ENCODE peak calls at places on chromosomes 2 and 18, in ten cellular contexts. T is stimulated activated naive CD8-positive, alpha-beta T cell treated with anti-CD3 and anti-CD28 coated beads, Interleukin-15, amount 100 ng/mL, for 72 hours; W is hippocampal formation; R is HEK293T; M is left kidney; A is NCI-H345; J is IMR-90; O is HepG2; K is NCI-H1694; Z is Peyer's patch. I is an unnamed sample.

GRCh38 chr2:85996591-85996990 is 107.8 kb upstream of the ST3GAL5 start:
- DNase-seq in A (no peak), K (no peak), M (peak; percentile 49), R (no peak), J (no peak), W (no peak), T (no peak), Z (no peak), O (no peak), I (peak; percentile 74)

GRCh38 chr2:85705680-85706039 is 11.5 kb downstream of the GNLY start:
- DNase-seq in A (no peak), M (no peak), R (no peak), W (no peak), K (no peak), T (no peak), O (peak; percentile 65), J (peak; percentile 99), Z (no peak), I (peak; percentile 66)

GRCh38 chr2:20223345-20224190 is 1.4 kb downstream of the SDC1 start:
- DNase-seq in T (peak; percentile 23), K (peak; percentile 62), Z (peak; percentile 69), J (peak; percentile 42), R (peak; percentile 49), W (no peak), A (peak; percentile 69), O (peak; percentile 61), M (peak; percentile 92), I (no peak)

GRCh38 chr18:74155276-74155675 is 7.0 kb downstream of the TIMM21 start:
- DNase-seq in M (peak; percentile 11), Z (no peak), K (no peak), T (no peak), O (no peak), R (no peak), A (no peak), J (peak; percentile 64), W (no peak), I (no peak)

GRCh38 chr2:98582523-98582922 is 25.8 kb downstream of the COA5 start:
- DNase-seq in T (no peak), M (no peak), R (no peak), O (no peak), K (no peak), Z (no peak), A (no peak), J (no peak), W (no peak), I (no peak)

GRCh38 chr2:85784474-85784986 is 30.7 kb downstream of the ATOH8 start:
- DNase-seq in K (no peak), T (no peak), W (no peak), Z (no peak), A (no peak), R (no peak), M (no peak), O (no peak), J (no peak), I (no peak)

GRCh38 chr2:237752761-237753165 is 45.8 kb upstream of the RBM44 start:
- DNase-seq in K (no peak), T (peak; percentile 41), Z (no peak), W (no peak), R (no peak), A (no peak), M (no peak), J (no peak), O (no peak), I (no peak)

GRCh38 chr18:48521723-48522122 is 17.1 kb upstream of the CTIF start:
- DNase-seq in W (no peak), A (no peak), K (no peak), R (no peak), O (no peak), M (no peak), T (no peak), J (no peak), Z (no peak), I (no peak)

GRCh38 chr2:99811544-99811943 is 321.7 kb upstream of the REV1 start:
- DNase-seq in R (no peak), W (no peak), Z (no peak), K (no peak), O (no peak), M (no peak), A (no peak), T (no peak), J (peak; percentile 79), I (no peak)

GRCh38 chr2:183671233-183671632 is 547.0 kb downstream of the NUP35 start:
- DNase-seq in O (no peak), R (no peak), J (no peak), W (no peak), T (no peak), A (no peak), Z (no peak), K (no peak), M (no peak), I (no peak)

GRCh38 chr18:40414155-40414754 is 1540.8 kb upstream of the PIK3C3 start:
- DNase-seq in T (no peak), W (no peak), J (peak; percentile 37), M (peak; percentile 12), A (no peak), Z (no peak), K (no peak), R (no peak), O (no peak), I (peak; percentile 30)

GRCh38 chr2:215747244-215747620 is 266.1 kb downstream of the MREG start:
- DNase-seq in R (no peak), K (no peak), T (no peak), M (no peak), O (peak; percentile 26), A (no peak), W (no peak), Z (no peak), J (peak; percentile 33), I (no peak)

GRCh38 chr2:13046557-13047165 is 329.9 kb downstream of the TRIB2 start:
- DNase-seq in R (no peak), W (no peak), M (peak; percentile 12), T (no peak), K (peak; percentile 32), A (peak; percentile 3), O (peak; percentile 4), J (peak; percentile 24), Z (no peak), I (peak; percentile 72)

GRCh38 chr2:30239308-30240161 is 8.2 kb downstream of the LBH start:
- DNase-seq in O (peak; percentile 60), K (no peak), R (peak; percentile 79), W (no peak), A (peak; percentile 28), T (peak; percentile 77), Z (peak; percentile 79), J (peak; percentile 67), M (peak; percentile 88), I (peak; percentile 77)

GRCh38 chr2:164992818-164993217 is 37.5 kb upstream of the SLC38A11 start:
- DNase-seq in R (peak; percentile 13), Z (no peak), W (peak; percentile 34), A (peak; percentile 78), M (peak; percentile 84), T (peak; percentile 30), O (peak; percentile 80), J (peak; percentile 89), K (peak; percentile 74), I (peak; percentile 81)

GRCh38 chr2:33467413-33467812 is 9.0 kb upstream of the RASGRP3 start:
- DNase-seq in M (no peak), W (no peak), T (no peak), Z (no peak), K (no peak), A (no peak), O (no peak), J (no peak), R (no peak), I (no peak)

GRCh38 chr18:31503011-31503410 is 5.0 kb downstream of the DSG2 start:
- DNase-seq in O (no peak), K (no peak), M (no peak), T (no peak), J (no peak), W (no peak), R (no peak), Z (no peak), A (no peak), I (no peak)

GRCh38 chr2:6924101-6924917 is 7.1 kb downstream of the RNF144A start:
- DNase-seq in A (no peak), W (no peak), K (no peak), Z (no peak), R (no peak), O (no peak), T (no peak), M (no peak), J (no peak), I (no peak)

GRCh38 chr2:23988371-23988770 is 21.5 kb upstream of the MFSD2B start:
- DNase-seq in K (no peak), O (peak; percentile 13), W (no peak), Z (no peak), T (no peak), A (peak; percentile 8), R (no peak), J (peak; percentile 4), M (no peak), I (peak; percentile 75)

GRCh38 chr2:133819906-133820305 is 251.6 kb upstream of the NCKAP5 start:
- DNase-seq in O (no peak), T (no peak), A (no peak), R (no peak), K (no peak), J (no peak), M (no peak), W (no peak), Z (no peak), I (no peak)

GRCh38 chr2:147327636-147328035 is 517.2 kb upstream of the ACVR2A start:
- DNase-seq in W (no peak), O (no peak), J (no peak), A (no peak), R (no peak), T (no peak), K (no peak), M (no peak), Z (no peak), I (no peak)

GRCh38 chr2:185208261-185208660 is 530.3 kb upstream of the FSIP2 start:
- DNase-seq in Z (no peak), T (no peak), W (peak; percentile 1), A (peak; percentile 15), R (peak; percentile 50), J (no peak), M (peak; percentile 68), O (peak; percentile 60), K (peak; percentile 79), I (peak; percentile 67)

GRCh38 chr2:181231886-181232644 is 225.1 kb upstream of the ITGA4 start:
- DNase-seq in K (peak; percentile 76), W (no peak), Z (no peak), A (no peak), T (no peak), M (no peak), J (no peak), O (no peak), R (no peak), I (no peak)

GRCh38 chr18:1020731-1021344 is 116.2 kb downstream of the ADCYAP1 start:
- DNase-seq in T (no peak), K (no peak), O (no peak), J (no peak), A (no peak), M (no peak), R (no peak), Z (no peak), W (no peak), I (no peak)

GRCh38 chr2:196278491-196278911 is 107.1 kb upstream of the STK17B start:
- DNase-seq in W (no peak), J (peak; percentile 91), R (no peak), K (no peak), M (no peak), A (no peak), O (no peak), Z (no peak), T (no peak), I (no peak)

GRCh38 chr2:52520646-52521045 is 1247.0 kb upstream of the CHAC2 start:
- DNase-seq in Z (no peak), M (no peak), O (no peak), J (no peak), K (no peak), R (no peak), W (no peak), T (no peak), A (no peak), I (peak; percentile 27)